ENCODE peak calls at places on chromosomes 3 and 15, in four cellular contexts. Z is DND-41, C is trophoblast cell, T is small intestine. V is an unnamed sample.

GRCh38 chr3:194938845-194939531 is 253.3 kb downstream of the FAM43A start:
- DNase-seq in Z (no peak), C (no peak), T (no peak), V (no peak)

GRCh38 chr15:52529289-52529929 is 729 bp upstream of the MYO5A start:
- DNase-seq in Z (no peak), C (no peak), T (peak; percentile 40), V (no peak)

GRCh38 chr3:52682016-52682415 is 3.7 kb downstream of the PBRM1 start:
- DNase-seq in Z (no peak), C (peak; percentile 29), T (peak; percentile 44), V (no peak)

GRCh38 chr15:83436513-83437158 is 10.5 kb upstream of the SH3GL3 start:
- DNase-seq in Z (no peak), C (peak; percentile 42), T (no peak), V (peak; percentile 12)

GRCh38 chr3:196650740-196651311 is 11.3 kb downstream of the NRROS start:
- DNase-seq in Z (peak; percentile 24), C (no peak), T (no peak), V (no peak)

GRCh38 chr3:87792532-87793321 is 266.1 kb downstream of the CGGBP1 start:
- DNase-seq in Z (no peak), C (no peak), T (no peak), V (no peak)

GRCh38 chr15:69723404-69724097 is 270.9 kb downstream of the RPLP1 start:
- DNase-seq in Z (no peak), C (no peak), T (no peak), V (no peak)

GRCh38 chr15:26891448-26891881 is 24.6 kb downstream of the GABRA5 start:
- DNase-seq in Z (peak; percentile 47), C (no peak), T (peak; percentile 36), V (peak; percentile 46)

GRCh38 chr3:123618768-123619484 is 34.1 kb upstream of the HACD2 start:
- DNase-seq in Z (no peak), C (no peak), T (no peak), V (no peak)

GRCh38 chr3:184791134-184791533 is 20.8 kb upstream of the VPS8 start:
- DNase-seq in Z (no peak), C (no peak), T (no peak), V (no peak)

GRCh38 chr15:39279331-39279730 is 301.5 kb upstream of the THBS1 start:
- DNase-seq in Z (no peak), C (no peak), T (no peak), V (no peak)

GRCh38 chr3:27507515-27508266 is 23.5 kb upstream of the SLC4A7 start:
- DNase-seq in Z (no peak), C (peak; percentile 43), T (peak; percentile 46), V (no peak)

GRCh38 chr3:36447063-36447462 is 66.8 kb downstream of the STAC start:
- DNase-seq in Z (no peak), C (no peak), T (no peak), V (no peak)

GRCh38 chr3:128432898-128433629 is 33.6 kb downstream of the DNAJB8 start:
- DNase-seq in Z (no peak), C (peak; percentile 92), T (no peak), V (no peak)

GRCh38 chr15:66164788-66165187 is 88.8 kb downstream of the MEGF11 start:
- DNase-seq in Z (no peak), C (no peak), T (no peak), V (no peak)

GRCh38 chr3:141255137-141255536 is 23.5 kb downstream of the PXYLP1 start:
- DNase-seq in Z (no peak), C (no peak), T (no peak), V (no peak)

GRCh38 chr3:79314547-79314946 is 453.3 kb downstream of the ROBO1 start:
- DNase-seq in Z (no peak), C (no peak), T (no peak), V (no peak)

GRCh38 chr3:127697531-127698240 is 24.9 kb downstream of the ABTB1 start:
- DNase-seq in Z (peak; percentile 60), C (no peak), T (peak; percentile 58), V (peak; percentile 11)

GRCh38 chr3:197380786-197381185 is 82.4 kb upstream of the DLG1 start:
- DNase-seq in Z (no peak), C (no peak), T (no peak), V (no peak)

GRCh38 chr3:33100229-33100628 is 3.3 kb upstream of the GLB1 start:
- DNase-seq in Z (no peak), C (no peak), T (no peak), V (no peak)

GRCh38 chr3:59839283-59839682 is 789.5 kb upstream of the CFAP20DC start:
- DNase-seq in Z (no peak), C (no peak), T (no peak), V (no peak)

GRCh38 chr3:15206662-15207576 is 873 bp downstream of the CAPN7 start:
- DNase-seq in Z (peak; percentile 45), C (peak; percentile 12), T (peak; percentile 66), V (peak; percentile 67)

GRCh38 chr15:51750942-51751686 is at the start of gene TMOD2:
- DNase-seq in Z (peak; percentile 58), C (no peak), T (peak; percentile 54), V (peak; percentile 22)

GRCh38 chr3:53196575-53197407 is 35.8 kb downstream of the PRKCD start:
- DNase-seq in Z (no peak), C (peak; percentile 20), T (peak; percentile 37), V (peak; percentile 50)

GRCh38 chr3:21830541-21830940 is 79.5 kb upstream of the ZNF385D start:
- DNase-seq in Z (no peak), C (no peak), T (no peak), V (no peak)

GRCh38 chr3:12401208-12401607 is 83.1 kb upstream of the TSEN2 start:
- DNase-seq in Z (no peak), C (peak; percentile 68), T (no peak), V (no peak)

GRCh38 chr3:171606151-171606751 is 146.0 kb upstream of the TNIK start:
- DNase-seq in Z (no peak), C (peak; percentile 26), T (no peak), V (no peak)

GRCh38 chr3:128763967-128764366 is 38.0 kb downstream of the RAB7A start:
- DNase-seq in Z (no peak), C (peak; percentile 30), T (no peak), V (no peak)

GRCh38 chr15:78651930-78652655 is 11.1 kb upstream of the CHRNB4 start:
- DNase-seq in Z (no peak), C (no peak), T (no peak), V (no peak)

GRCh38 chr15:57253082-57253481 is 123.2 kb upstream of the CGNL1 start:
- DNase-seq in Z (no peak), C (no peak), T (no peak), V (no peak)

GRCh38 chr3:160616311-160616710 is 50.9 kb upstream of the KPNA4 start:
- DNase-seq in Z (no peak), C (no peak), T (no peak), V (no peak)

GRCh38 chr3:65979152-65979551 is 59.6 kb downstream of the MAGI1 start:
- DNase-seq in Z (no peak), C (no peak), T (no peak), V (no peak)

GRCh38 chr3:73786346-73786807 is 161.6 kb upstream of the PDZRN3 start:
- DNase-seq in Z (no peak), C (peak; percentile 2), T (no peak), V (no peak)

GRCh38 chr15:45642203-45642932 is 7.5 kb downstream of the SQOR start:
- DNase-seq in Z (no peak), C (no peak), T (no peak), V (no peak)

DNA sequence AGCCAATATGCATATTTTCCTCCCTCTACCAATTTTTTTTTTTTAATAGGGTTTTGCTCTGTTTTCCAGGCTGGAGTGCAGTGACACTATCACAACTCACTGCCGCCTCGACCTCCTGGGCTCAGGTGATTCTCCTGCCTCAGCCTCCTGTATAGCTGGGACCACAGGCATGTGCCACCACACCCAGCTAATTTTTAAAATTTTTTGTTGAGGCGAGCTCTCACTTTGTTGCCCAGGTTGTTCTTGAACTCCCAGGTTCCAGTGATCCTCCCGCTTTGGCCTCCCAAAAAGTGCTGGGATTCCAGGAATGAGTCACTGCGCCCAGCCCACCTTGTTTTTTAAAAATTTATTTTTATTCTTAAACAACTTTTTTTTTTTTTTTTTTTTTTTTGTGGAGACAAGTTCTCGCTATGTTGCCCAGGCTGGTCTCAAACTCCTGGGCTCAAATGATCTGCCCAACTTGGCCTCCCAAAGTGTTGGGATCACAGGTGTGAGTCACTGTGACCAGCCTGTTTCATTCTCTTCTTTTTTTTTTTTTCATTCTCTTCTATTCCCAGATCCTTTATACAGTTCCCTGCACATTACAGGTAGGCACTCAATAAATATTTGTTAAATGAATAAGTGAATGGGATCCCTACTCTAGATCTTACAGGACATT is 40.5 kb upstream of the PIK3CB start:
- DNase-seq in Z (no peak), C (peak; percentile 67), T (no peak), V (no peak)
- H3K4me3 ChIP-seq in Z (no peak overlapping the region), C (no peak overlapping the region), T (no peak overlapping the region), V (no peak overlapping the region)

GRCh38 chr3:158105124-158105709 is 1.0 kb downstream of the SHOX2 start:
- DNase-seq in Z (no peak), C (peak; percentile 59), T (no peak), V (no peak)

GRCh38 chr3:158105710-158106438 is at the start of gene SHOX2:
- DNase-seq in Z (no peak), C (peak; percentile 44), T (peak; percentile 18), V (no peak)

GRCh38 chr3:158103956-158104338 is 2.3 kb downstream of the SHOX2 start:
- DNase-seq in Z (no peak), C (no peak), T (no peak), V (no peak)

GRCh38 chr3:158103131-158103955 is 2.9 kb downstream of the SHOX2 start:
- DNase-seq in Z (no peak), C (no peak), T (peak; percentile 68), V (no peak)

DNA sequence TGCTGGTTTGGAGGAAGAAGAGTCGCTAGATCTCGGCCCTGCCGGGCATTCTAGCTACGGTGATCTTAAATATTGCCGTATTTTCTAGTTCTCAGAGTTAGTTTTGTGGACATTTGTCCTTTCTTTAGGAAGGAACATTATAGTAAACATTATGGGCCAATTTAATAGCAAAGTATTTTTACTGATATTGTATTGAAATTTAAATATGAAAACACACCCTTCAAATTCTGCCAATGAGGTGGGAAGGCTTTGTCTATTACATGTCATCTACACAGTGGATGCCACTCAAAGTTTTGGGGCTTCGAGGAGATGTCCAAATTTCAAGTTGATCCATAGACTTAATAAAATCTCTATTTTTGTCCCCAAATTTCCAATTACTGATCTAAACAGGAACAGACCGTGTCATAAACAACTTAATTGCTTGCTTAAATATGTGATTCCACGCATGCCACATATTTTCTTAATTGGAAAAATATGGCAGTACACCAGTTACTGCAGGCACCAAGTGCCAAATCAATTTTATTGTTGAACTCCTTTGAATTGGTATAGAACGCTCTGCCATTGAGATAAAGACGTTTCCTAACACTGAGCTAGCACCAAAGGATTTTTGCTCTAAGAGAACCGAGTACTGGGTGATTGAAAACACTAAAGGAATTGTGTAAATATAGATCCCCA is 1.7 kb downstream of the SHOX2 start:
- DNase-seq in Z (no peak), C (no peak), T (no peak), V (no peak)
- H3K27me3 ChIP-seq in Z (peaks cover 11% of the 10 kb centered on the region), C (peaks cover 63% of the 10 kb centered on the region), T (no peaks in the 10 kb centered on the region), V (peaks cover 73% of the 10 kb centered on the region)

DNA sequence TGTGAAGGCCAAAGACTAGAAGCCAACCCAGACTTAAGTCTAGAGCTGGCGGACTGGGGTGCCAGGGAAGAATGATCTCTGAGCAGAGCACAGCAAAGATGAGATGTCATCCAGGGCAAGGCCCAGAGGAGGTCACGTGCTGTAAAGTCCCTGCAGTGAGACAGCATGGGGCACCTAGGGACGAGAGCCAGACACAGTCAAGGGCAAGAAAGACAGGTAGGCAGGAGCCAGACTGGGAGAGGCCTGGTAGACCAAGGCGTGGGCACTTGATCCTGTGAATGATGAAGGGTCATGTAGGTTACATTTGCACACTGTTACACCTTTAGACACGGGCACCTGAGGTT is 379.7 kb upstream of the PROK2 start:
- DNase-seq in Z (no peak), C (no peak), T (no peak), V (no peak)
- H3K4me1 ChIP-seq in Z (no peaks in the 10 kb centered on the region), C (peaks cover 4% of the 10 kb centered on the region), T (no peaks in the 10 kb centered on the region), V (no peaks in the 10 kb centered on the region)

GRCh38 chr3:177538743-177539730 is 341.8 kb upstream of the TBL1XR1 start:
- DNase-seq in Z (peak; percentile 49), C (no peak), T (peak; percentile 55), V (no peak)
- H3K4me3 ChIP-seq in Z (peak overlapping the region; percentile 12), C (no peak overlapping the region), T (no peak overlapping the region), V (peak overlapping the region; percentile 83)

V was measured in CD4-positive, CD25-positive, alpha-beta regulatory T cell.